ENCODE peak calls at places on chromosomes 7 and 10, in four cellular contexts. T, K, H and B are unnamed samples.
A peak's percentile ranks its signal among the peaks of the same experiment; 100 is the strongest.

GRCh38 chr7:107179326-107180163 is 10.7 kb downstream of the HBP1 start:
- DNase-seq in T (peak; percentile 51), K (no peak), H (no peak), B (no peak)

GRCh38 chr10:101234333-101234732 is 5.1 kb upstream of the LBX1 start:
- DNase-seq in T (no peak), K (no peak), H (no peak), B (no peak)

GRCh38 chr10:122514045-122514840 is 46.3 kb upstream of the DMBT1 start:
- DNase-seq in T (no peak), K (no peak), H (no peak), B (no peak)

GRCh38 chr10:24983946-24984345 is 31.5 kb upstream of the PRTFDC1 start:
- DNase-seq in T (no peak), K (no peak), H (no peak), B (no peak)

GRCh38 chr7:39987641-39988347 is 37.7 kb downstream of the CDK13 start:
- DNase-seq in T (no peak), K (no peak), H (no peak), B (no peak)

GRCh38 chr7:107975394-107976013 is 27.5 kb downstream of the LAMB1 start:
- DNase-seq in T (no peak), K (no peak), H (no peak), B (no peak)

GRCh38 chr7:4603843-4604231 is 78.3 kb upstream of the FOXK1 start:
- DNase-seq in T (no peak), K (no peak), H (no peak), B (no peak)

GRCh38 chr10:32159264-32159663 is 103.0 kb upstream of the KIF5B start:
- DNase-seq in T (no peak), K (no peak), H (no peak), B (no peak)

GRCh38 chr7:72403677-72404076 is 8.5 kb downstream of the CALN1 start:
- DNase-seq in T (no peak), K (no peak), H (no peak), B (no peak)

GRCh38 chr10:57948796-57949195 is 318.9 kb downstream of the IPMK start:
- DNase-seq in T (no peak), K (no peak), H (no peak), B (no peak)

GRCh38 chr7:1912472-1913289 is 242.6 kb downstream of the ELFN1 start:
- DNase-seq in T (no peak), K (no peak), H (no peak), B (no peak)

GRCh38 chr10:23060918-23061317 is 34.5 kb upstream of the MSRB2 start:
- DNase-seq in T (no peak), K (no peak), H (no peak), B (no peak)

GRCh38 chr7:83947260-83947659 is 247.3 kb downstream of the SEMA3A start:
- DNase-seq in T (peak; percentile 19), K (no peak), H (peak; percentile 38), B (no peak)

GRCh38 chr10:84499846-84500245 is 171.5 kb downstream of the CCSER2 start:
- DNase-seq in T (no peak), K (no peak), H (peak; percentile 31), B (no peak)

GRCh38 chr10:31867646-31868045 is 61.0 kb downstream of the ARHGAP12 start:
- DNase-seq in T (no peak), K (no peak), H (no peak), B (no peak)

GRCh38 chr10:110821508-110821907 is 50.2 kb upstream of the PDCD4 start:
- DNase-seq in T (no peak), K (no peak), H (no peak), B (no peak)

GRCh38 chr10:130050721-130051120 is 59.9 kb downstream of the C10orf143 start:
- DNase-seq in T (no peak), K (no peak), H (no peak), B (no peak)
- H3K4me1 ChIP-seq in T (no peaks in the 10 kb centered on the region), K (no peaks in the 10 kb centered on the region), H (no peaks in the 10 kb centered on the region), B (no peaks in the 10 kb centered on the region)

DNA sequence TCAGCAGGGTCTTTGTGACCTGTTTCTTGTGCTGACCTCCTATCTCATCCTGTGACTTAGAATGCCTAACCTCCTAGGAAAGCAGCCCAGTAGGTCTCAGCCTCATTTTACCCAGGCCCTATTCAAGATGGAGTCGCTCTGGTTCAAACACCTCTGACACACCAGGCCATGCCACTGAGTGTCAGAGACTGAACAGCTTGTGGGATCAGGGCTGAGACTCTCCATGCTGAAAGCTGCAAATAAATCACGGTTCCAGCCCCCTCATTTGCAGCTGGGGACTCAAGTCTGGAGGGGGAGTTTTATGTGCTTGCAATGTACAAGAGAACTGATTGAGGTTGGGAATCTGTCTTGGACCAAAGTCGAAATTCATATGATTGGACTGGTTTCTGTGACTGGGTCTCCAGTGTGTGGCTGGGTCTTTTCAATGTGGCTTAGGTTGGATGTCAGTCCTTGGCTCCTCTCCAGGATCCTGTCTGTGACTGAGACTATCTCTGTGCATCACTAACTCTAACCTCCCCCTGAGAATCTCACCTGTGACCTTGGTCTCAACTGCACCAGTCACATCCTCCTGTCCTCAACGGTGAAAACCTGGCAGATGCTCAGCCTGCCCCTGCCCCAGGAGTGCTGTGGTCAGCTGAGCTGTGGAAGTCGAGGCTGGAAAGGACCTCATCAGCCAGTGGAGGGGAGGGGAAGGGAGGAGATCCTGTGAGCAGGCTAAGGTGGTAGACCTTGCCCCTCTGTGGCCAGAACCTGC is 11.7 kb downstream of the PRF1 start:
- DNase-seq in T (no peak), K (peak; percentile 15), H (no peak), B (no peak)
- TF ChIP-seq REST in T (no peak), K (no peak), H (no peak), B (no peak)

GRCh38 chr7:101162551-101163280 is 2.7 kb downstream of the VGF start:
- DNase-seq in T (no peak), K (no peak), H (peak; percentile 88), B (no peak)
- TF ChIP-seq SIN3A in T (no peak), K (no peak), H (no peak), B (no peak)

GRCh38 chr10:124642076-124642710 is 102.0 kb downstream of the FAM53B start:
- DNase-seq in T (no peak), K (no peak), H (no peak), B (no peak)
- H3K4me1 ChIP-seq in T (peaks cover 8% of the 10 kb centered on the region), K (peaks cover 24% of the 10 kb centered on the region), H (peaks cover 8% of the 10 kb centered on the region), B (peaks cover 21% of the 10 kb centered on the region)

GRCh38 chr7:50782376-50783208 is at the start of gene GRB10:
- DNase-seq in T (no peak), K (no peak), H (peak; percentile 65), B (no peak)

GRCh38 chr7:50783801-50784507 is 1.3 kb upstream of the GRB10 start:
- DNase-seq in T (no peak), K (no peak), H (no peak), B (no peak)

GRCh38 chr7:50783304-50783703 is 608 bp upstream of the GRB10 start:
- DNase-seq in T (no peak), K (no peak), H (no peak), B (no peak)

GRCh38 chr7:50787825-50788224 is 5.1 kb upstream of the GRB10 start:
- DNase-seq in T (no peak), K (no peak), H (no peak), B (no peak)

GRCh38 chr7:50785346-50785745 is 2.6 kb upstream of the GRB10 start:
- DNase-seq in T (no peak), K (no peak), H (no peak), B (no peak)
- TF ChIP-seq REST in T (no peak), K (no peak), H (no peak), B (no peak)

DNA sequence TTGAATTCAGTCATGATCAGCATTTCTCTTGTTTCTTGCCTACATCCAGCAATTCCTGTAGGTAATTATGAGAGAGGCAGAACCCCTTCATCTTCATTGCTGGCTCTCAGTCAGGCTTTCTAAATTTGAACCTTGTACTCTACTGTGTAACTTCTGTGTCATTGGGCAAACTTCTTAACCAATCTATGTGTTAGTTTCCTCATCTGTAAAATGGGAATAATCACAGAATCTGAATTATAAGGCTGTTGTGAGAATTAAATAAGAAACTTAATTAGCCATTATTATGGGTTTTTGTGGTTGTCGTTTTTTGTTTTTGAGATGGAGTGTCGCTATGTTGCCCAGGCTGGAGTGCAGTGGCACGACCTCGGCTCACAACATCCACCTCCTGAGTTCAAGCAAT is 11.5 kb upstream of the GALNT11 start:
- DNase-seq in T (no peak), K (no peak), H (no peak), B (no peak)
- TF ChIP-seq SIN3A in T (no peak), K (no peak), H (no peak), B (no peak)

GRCh38 chr10:133283931-133284330 is 7.3 kb upstream of the ADAM8 start:
- DNase-seq in T (no peak), K (no peak), H (no peak), B (no peak)
- H3K4me1 ChIP-seq in T (no peaks in the 10 kb centered on the region), K (peaks cover 2% of the 10 kb centered on the region), H (no peaks in the 10 kb centered on the region), B (peaks cover 7% of the 10 kb centered on the region)

DNA sequence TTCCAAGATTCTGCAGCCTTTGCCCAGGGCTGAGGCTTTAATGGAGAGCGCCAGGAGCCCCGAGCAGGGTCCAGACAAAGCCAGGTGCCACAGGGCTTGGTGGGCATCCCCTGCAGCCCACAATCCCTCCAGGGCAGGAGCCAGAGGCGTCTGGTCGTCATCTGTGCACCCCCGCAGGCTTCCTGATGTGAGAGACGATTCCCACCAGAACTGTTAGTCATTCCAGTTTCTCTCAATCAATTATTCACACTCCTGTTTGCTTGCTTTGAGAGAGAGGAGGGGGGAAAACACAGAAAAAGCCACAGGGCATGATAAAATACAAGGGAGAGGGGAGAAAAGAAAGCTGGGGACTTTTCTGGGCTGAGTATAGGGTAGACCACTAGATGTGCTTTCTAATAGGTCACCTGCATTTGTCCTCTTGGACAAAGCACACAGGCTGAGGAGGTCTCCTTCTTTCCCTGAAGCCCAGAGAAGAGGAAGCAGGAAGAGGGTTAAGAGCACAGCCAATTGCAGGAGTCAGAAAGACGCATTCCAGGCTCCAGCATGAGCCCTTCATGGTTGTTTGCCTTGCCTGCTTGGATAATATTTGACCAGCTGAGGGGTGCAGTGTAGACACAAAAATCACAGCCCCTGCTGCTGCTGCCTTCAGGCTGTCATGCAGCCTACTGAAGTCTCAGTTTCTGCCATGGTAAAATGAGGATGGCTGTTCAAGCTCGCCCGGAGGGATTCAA is 194.4 kb downstream of the PLXNA4 start:
- DNase-seq in T (no peak), K (no peak), H (peak; percentile 41), B (no peak)
- TF ChIP-seq REST in T (no peak), K (no peak), H (no peak), B (no peak)